ENCODE peak calls at places on chromosomes 1 and 21, in five cellular contexts. One of them, this sample, is unnamed.

GRCh38 chr1:201466492-201466891 is 2.5 kb downstream of the PHLDA3 start:
- DNase-seq in activated T-cell treated with anti-CD3 and anti-CD28 coated beads for 1 hour: no peak
- DNase-seq in brain microvascular endothelial cell: no peak
- DNase-seq in mesothelial cell of epicardium: no peak
- DNase-seq in stimulated activated CD8-positive, alpha-beta memory T cell treated with anti-CD3 and anti-CD28 coated beads, Interleukin-7, amount 100 ng/mL, for 1 hour: no peak
- DNase-seq in this sample: no peak

GRCh38 chr1:188889166-188889565 is 1588.5 kb downstream of the BRINP3 start:
- DNase-seq in activated T-cell treated with anti-CD3 and anti-CD28 coated beads for 1 hour: no peak
- DNase-seq in brain microvascular endothelial cell: no peak
- DNase-seq in mesothelial cell of epicardium: no peak
- DNase-seq in stimulated activated CD8-positive, alpha-beta memory T cell treated with anti-CD3 and anti-CD28 coated beads, Interleukin-7, amount 100 ng/mL, for 1 hour: no peak
- DNase-seq in this sample: no peak

GRCh38 chr1:230636575-230637163 is 5.6 kb upstream of the COG2 start:
- DNase-seq in activated T-cell treated with anti-CD3 and anti-CD28 coated beads for 1 hour: no peak
- DNase-seq in brain microvascular endothelial cell: no peak
- DNase-seq in mesothelial cell of epicardium: no peak
- DNase-seq in stimulated activated CD8-positive, alpha-beta memory T cell treated with anti-CD3 and anti-CD28 coated beads, Interleukin-7, amount 100 ng/mL, for 1 hour: no peak
- DNase-seq in this sample: no peak

GRCh38 chr1:11316701-11317100 is 43.7 kb downstream of the UBIAD1 start:
- DNase-seq in activated T-cell treated with anti-CD3 and anti-CD28 coated beads for 1 hour: no peak
- DNase-seq in brain microvascular endothelial cell: no peak
- DNase-seq in mesothelial cell of epicardium: no peak
- DNase-seq in stimulated activated CD8-positive, alpha-beta memory T cell treated with anti-CD3 and anti-CD28 coated beads, Interleukin-7, amount 100 ng/mL, for 1 hour: no peak
- DNase-seq in this sample: no peak

GRCh38 chr21:42560517-42561179 is 47.0 kb downstream of the SLC37A1 start:
- DNase-seq in activated T-cell treated with anti-CD3 and anti-CD28 coated beads for 1 hour: no peak
- DNase-seq in brain microvascular endothelial cell: no peak
- DNase-seq in mesothelial cell of epicardium: no peak
- DNase-seq in stimulated activated CD8-positive, alpha-beta memory T cell treated with anti-CD3 and anti-CD28 coated beads, Interleukin-7, amount 100 ng/mL, for 1 hour: no peak
- DNase-seq in this sample: no peak

GRCh38 chr1:21437341-21437640 is 2.6 kb upstream of the NBPF3 start:
- DNase-seq in activated T-cell treated with anti-CD3 and anti-CD28 coated beads for 1 hour: no peak
- DNase-seq in brain microvascular endothelial cell: no peak
- DNase-seq in mesothelial cell of epicardium: no peak
- DNase-seq in stimulated activated CD8-positive, alpha-beta memory T cell treated with anti-CD3 and anti-CD28 coated beads, Interleukin-7, amount 100 ng/mL, for 1 hour: no peak
- DNase-seq in this sample: no peak

GRCh38 chr1:226939439-226940028 is 560 bp upstream of the COQ8A start:
- DNase-seq in activated T-cell treated with anti-CD3 and anti-CD28 coated beads for 1 hour: peak
- DNase-seq in brain microvascular endothelial cell: no peak
- DNase-seq in mesothelial cell of epicardium: no peak
- DNase-seq in stimulated activated CD8-positive, alpha-beta memory T cell treated with anti-CD3 and anti-CD28 coated beads, Interleukin-7, amount 100 ng/mL, for 1 hour: no peak
- DNase-seq in this sample: no peak

GRCh38 chr1:208043690-208044089 is 132.8 kb upstream of the CD34 start:
- DNase-seq in activated T-cell treated with anti-CD3 and anti-CD28 coated beads for 1 hour: no peak
- DNase-seq in brain microvascular endothelial cell: no peak
- DNase-seq in mesothelial cell of epicardium: no peak
- DNase-seq in stimulated activated CD8-positive, alpha-beta memory T cell treated with anti-CD3 and anti-CD28 coated beads, Interleukin-7, amount 100 ng/mL, for 1 hour: no peak
- DNase-seq in this sample: no peak

GRCh38 chr21:41488080-41488479 is 19.9 kb downstream of the TMPRSS2 start:
- DNase-seq in activated T-cell treated with anti-CD3 and anti-CD28 coated beads for 1 hour: no peak
- DNase-seq in brain microvascular endothelial cell: no peak
- DNase-seq in mesothelial cell of epicardium: no peak
- DNase-seq in stimulated activated CD8-positive, alpha-beta memory T cell treated with anti-CD3 and anti-CD28 coated beads, Interleukin-7, amount 100 ng/mL, for 1 hour: no peak
- DNase-seq in this sample: no peak